ENCODE peak calls at places on chromosomes 11 and 22, in eight cellular contexts. N is PC-3, Q is HCT116, B is endodermal cell, E is Karpas-422, F is transverse colon, W is vagina, A is endothelial cell of umbilical vein. C is an unnamed sample. For H3K27me3, the result is how much of the 10 kb centered on the place peaks cover.

GRCh38 chr22:39622881-39623367 is 52.4 kb downstream of the CACNA1I start:
- DNase-seq in N (peak), Q (peak), B (peak), E (peak), F (peak), W (no peak), A (peak), C (peak)

GRCh38 chr22:48052621-48052890 is 1290.1 kb downstream of the TBC1D22A start:
- DNase-seq in N (no peak), Q (no peak), B (peak), E (no peak), F (no peak), W (peak), A (no peak), C (no peak)

GRCh38 chr22:35506259-35506570 is 34.4 kb upstream of the RASD2 start:
- DNase-seq in N (peak), Q (no peak), B (no peak), E (no peak), F (no peak), W (no peak), A (no peak), C (no peak)

GRCh38 chr22:23984430-23984829 is 4.5 kb downstream of the GSTT2 start:
- DNase-seq in N (no peak), Q (peak), B (no peak), E (peak), F (no peak), W (no peak), A (peak), C (no peak)

GRCh38 chr22:36585841-36586240 is 56.9 kb upstream of the EIF3D start:
- DNase-seq in N (peak), Q (no peak), B (peak), E (no peak), F (no peak), W (no peak), A (no peak), C (no peak)

GRCh38 chr22:42300286-42301071 is 30.0 kb upstream of the TCF20 start:
- DNase-seq in N (peak), Q (no peak), B (peak), E (peak), F (peak), W (no peak), A (no peak), C (no peak)

GRCh38 chr22:40240671-40241070 is 62.9 kb downstream of the TNRC6B start:
- DNase-seq in N (peak), Q (no peak), B (no peak), E (no peak), F (no peak), W (no peak), A (no peak), C (no peak)

GRCh38 chr11:61332266-61332822 is 561 bp downstream of the DDB1 start:
- DNase-seq in N (peak), Q (no peak), B (no peak), E (peak), F (no peak), W (no peak), A (peak), C (no peak)

GRCh38 chr11:121032546-121032945 is 8.6 kb downstream of the TBCEL start:
- DNase-seq in N (peak), Q (no peak), B (no peak), E (no peak), F (no peak), W (no peak), A (no peak), C (no peak)

GRCh38 chr11:66146940-66147339 is 76.9 kb downstream of the PACS1 start:
- DNase-seq in N (no peak), Q (no peak), B (no peak), E (no peak), F (no peak), W (no peak), A (no peak), C (no peak)

GRCh38 chr22:22357024-22357868 is 112.7 kb downstream of the VPREB1 start:
- DNase-seq in N (peak), Q (peak), B (peak), E (peak), F (peak), W (no peak), A (peak), C (peak)
- H3K27me3 ChIP-seq in N (under half), Q (under half), B (half or more), E (under half), F (under half), W (under half), A (under half), C (under half)

GRCh38 chr11:69983897-69984438 is 94.1 kb upstream of the ANO1 start:
- DNase-seq in N (no peak), Q (no peak), B (no peak), E (no peak), F (no peak), W (no peak), A (no peak), C (no peak)

GRCh38 chr11:69984457-69985261 is 93.5 kb upstream of the ANO1 start:
- DNase-seq in N (no peak), Q (no peak), B (peak), E (no peak), F (no peak), W (no peak), A (no peak), C (no peak)

GRCh38 chr11:69986421-69987229 is 91.5 kb upstream of the ANO1 start:
- DNase-seq in N (no peak), Q (no peak), B (no peak), E (no peak), F (no peak), W (no peak), A (no peak), C (no peak)

GRCh38 chr11:69985331-69985653 is 92.8 kb upstream of the ANO1 start:
- DNase-seq in N (no peak), Q (no peak), B (no peak), E (no peak), F (no peak), W (no peak), A (no peak), C (no peak)

GRCh38 chr11:69985654-69986420 is 92.3 kb upstream of the ANO1 start:
- DNase-seq in N (no peak), Q (no peak), B (peak), E (no peak), F (no peak), W (no peak), A (no peak), C (no peak)
- H3K27me3 ChIP-seq in N (under half), Q (under half), B (half or more), E (under half), F (half or more), W (under half), A (under half), C (under half)

DNA sequence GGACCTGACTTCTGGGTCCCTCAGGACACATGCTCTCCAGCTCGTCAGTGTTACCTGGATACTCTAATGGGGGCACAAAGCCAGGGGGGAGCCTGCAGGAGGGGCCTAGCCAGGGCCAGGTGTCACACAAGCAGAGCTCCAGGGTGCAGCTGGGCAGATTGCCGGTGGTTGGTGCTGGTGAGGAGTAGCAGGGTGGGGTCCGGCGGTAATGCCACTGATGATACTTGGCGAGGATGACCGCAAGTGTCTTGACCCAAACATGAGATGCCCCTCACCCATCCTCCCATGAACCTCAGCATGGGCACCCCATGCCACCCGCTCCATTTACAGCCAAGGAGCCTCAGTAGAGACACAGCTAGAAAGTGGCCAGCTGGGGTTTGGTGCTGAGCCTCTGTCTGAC is 15.1 kb upstream of the KCNQ1OT1 start:
- DNase-seq in N (no peak), Q (no peak), B (no peak), E (no peak), F (no peak), W (no peak), A (no peak), C (no peak)
- H3K27me3 ChIP-seq in N (under half), Q (under half), B (under half), E (under half), F (under half), W (under half), A (under half), C (under half)

GRCh38 chr11:133945087-133945974 is 11.4 kb downstream of the IGSF9B start:
- DNase-seq in N (peak), Q (no peak), B (peak), E (no peak), F (no peak), W (no peak), A (no peak), C (no peak)
- H3K27me3 ChIP-seq in N (under half), Q (under half), B (under half), E (under half), F (under half), W (under half), A (under half), C (under half)

DNA sequence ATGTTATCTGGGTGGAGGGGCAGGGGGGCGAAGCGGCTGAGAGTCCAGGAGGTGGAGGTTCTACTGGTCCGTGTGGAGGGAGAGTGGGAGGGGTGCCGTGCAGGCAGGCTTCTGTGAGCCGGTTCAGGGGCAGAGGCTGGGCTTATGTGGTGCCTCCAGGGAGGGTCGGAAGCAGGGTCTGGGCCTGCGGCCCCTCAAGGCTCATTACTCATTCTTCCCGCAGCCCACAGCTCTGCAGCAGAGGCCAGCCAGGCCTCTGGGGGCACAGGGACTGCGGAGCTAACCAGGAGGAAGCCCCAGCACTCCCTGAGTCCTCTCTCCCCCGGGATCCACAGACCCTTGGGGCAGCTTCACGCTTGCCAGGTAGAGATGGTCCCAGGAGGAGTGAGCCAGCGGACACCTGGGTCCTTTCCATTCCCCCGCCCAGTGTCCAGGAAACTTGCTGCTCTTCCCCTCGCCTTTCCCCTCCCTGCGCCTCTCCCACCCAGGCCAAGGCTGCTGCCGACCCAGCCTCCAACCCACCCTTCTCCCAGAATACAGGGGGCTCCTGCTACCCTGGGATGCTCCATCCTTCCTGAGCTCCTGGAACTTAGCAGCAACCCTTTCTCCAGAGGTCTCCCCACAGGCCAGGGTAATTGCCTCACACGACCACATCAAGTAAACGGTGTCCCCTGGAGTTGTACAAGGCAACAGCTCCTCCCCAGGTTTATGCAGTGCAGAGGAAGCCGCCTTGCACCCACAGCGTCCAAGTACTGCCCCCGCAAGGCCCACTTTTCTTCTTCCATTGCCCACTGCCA is 6.3 kb downstream of the NRXN2 start:
- DNase-seq in N (no peak), Q (no peak), B (no peak), E (no peak), F (no peak), W (no peak), A (no peak), C (peak)
- H3K27me3 ChIP-seq in N (half or more), Q (under half), B (half or more), E (under half), F (half or more), W (under half), A (under half), C (under half)

DNA sequence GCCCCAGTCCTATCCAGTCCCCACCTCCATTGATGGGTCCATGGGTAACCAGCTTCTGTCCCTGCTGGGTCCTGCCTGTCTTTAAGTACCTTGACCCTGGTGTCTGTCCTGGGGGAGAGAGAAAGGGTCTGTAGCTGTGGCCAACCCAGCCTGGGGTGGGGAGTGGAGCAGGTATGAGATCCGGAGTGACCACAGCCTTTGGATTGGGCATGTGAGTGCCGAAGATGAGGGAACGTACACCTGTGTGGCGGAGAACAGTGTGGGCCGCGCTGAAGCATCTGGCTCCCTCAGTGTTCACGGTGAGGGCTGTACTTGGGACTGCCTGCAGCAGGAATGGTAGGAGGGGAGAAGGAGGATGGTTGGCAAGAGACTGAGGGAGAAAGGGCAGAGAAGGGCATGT is 5.2 kb downstream of the ROBO3 start:
- DNase-seq in N (no peak), Q (no peak), B (peak), E (no peak), F (no peak), W (no peak), A (no peak), C (no peak)
- H3K27me3 ChIP-seq in N (under half), Q (under half), B (half or more), E (under half), F (half or more), W (under half), A (half or more), C (under half)

C was measured in pancreas.